ENCODE peak calls at places on chromosome 21, in nine cellular contexts. Y, G, O, R, K, C, D, N and X are unnamed samples. For H3K27me3, the result is how much of the 10 kb centered on the place peaks cover.

GRCh38 chr21:36860736-36861594 is 105.5 kb downstream of the HLCS start:
- DNase-seq in Y (no peak), G (no peak), O (no peak), R (no peak), K (peak), C (no peak), D (no peak), N (peak), X (peak)

GRCh38 chr21:38267136-38267535 is 10.3 kb downstream of the KCNJ15 start:
- DNase-seq in Y (no peak), G (no peak), O (no peak), R (no peak), K (no peak), C (no peak), D (no peak), N (no peak), X (no peak)

GRCh38 chr21:31185663-31186062 is 147.4 kb upstream of the KRTAP19-8 start:
- DNase-seq in Y (no peak), G (no peak), O (no peak), R (no peak), K (no peak), C (no peak), D (no peak), N (no peak), X (no peak)

GRCh38 chr21:27101533-27101932 is 134.6 kb upstream of the ADAMTS5 start:
- DNase-seq in Y (no peak), G (no peak), O (no peak), R (no peak), K (no peak), C (no peak), D (no peak), N (no peak), X (no peak)

GRCh38 chr21:16541366-16541765 is 811.6 kb downstream of the USP25 start:
- DNase-seq in Y (no peak), G (no peak), O (no peak), R (no peak), K (peak), C (no peak), D (no peak), N (no peak), X (no peak)

GRCh38 chr21:20523191-20523590 is 475.0 kb upstream of the NCAM2 start:
- DNase-seq in Y (no peak), G (no peak), O (no peak), R (no peak), K (no peak), C (no peak), D (no peak), N (no peak), X (no peak)

GRCh38 chr21:21196087-21196486 is 197.9 kb downstream of the NCAM2 start:
- DNase-seq in Y (no peak), G (no peak), O (no peak), R (no peak), K (peak), C (no peak), D (no peak), N (no peak), X (no peak)

GRCh38 chr21:25457411-25457810 is 149.9 kb downstream of the MRPL39 start:
- DNase-seq in Y (no peak), G (no peak), O (no peak), R (no peak), K (peak), C (no peak), D (no peak), N (peak), X (peak)

GRCh38 chr21:39518055-39518844 is 66.5 kb downstream of the SH3BGR start:
- DNase-seq in Y (peak), G (peak), O (peak), R (peak), K (peak), C (no peak), D (no peak), N (peak), X (peak)

GRCh38 chr21:21458124-21458631 is 460.0 kb downstream of the NCAM2 start:
- DNase-seq in Y (no peak), G (no peak), O (no peak), R (no peak), K (no peak), C (no peak), D (no peak), N (no peak), X (no peak)

GRCh38 chr21:18522181-18522771 is 118.7 kb upstream of the TMPRSS15 start:
- DNase-seq in Y (no peak), G (no peak), O (no peak), R (no peak), K (peak), C (no peak), D (no peak), N (no peak), X (no peak)

GRCh38 chr21:29164330-29164942 is 34.0 kb downstream of the MAP3K7CL start:
- DNase-seq in Y (no peak), G (no peak), O (no peak), R (no peak), K (peak), C (no peak), D (no peak), N (no peak), X (peak)

GRCh38 chr21:36697473-36698159 is 1.3 kb upstream of the SIM2 start:
- DNase-seq in Y (no peak), G (no peak), O (no peak), R (no peak), K (no peak), C (no peak), D (no peak), N (no peak), X (no peak)

GRCh38 chr21:37371041-37371397 is 4.4 kb downstream of the DYRK1A start:
- DNase-seq in Y (no peak), G (no peak), O (no peak), R (no peak), K (no peak), C (no peak), D (no peak), N (no peak), X (no peak)

GRCh38 chr21:21156919-21157318 is 158.7 kb downstream of the NCAM2 start:
- DNase-seq in Y (no peak), G (no peak), O (no peak), R (no peak), K (peak), C (no peak), D (no peak), N (no peak), X (no peak)

GRCh38 chr21:21612446-21612845 is 614.2 kb downstream of the NCAM2 start:
- DNase-seq in Y (no peak), G (no peak), O (no peak), R (no peak), K (peak), C (no peak), D (no peak), N (peak), X (no peak)

GRCh38 chr21:30676737-30677136 is 34.1 kb downstream of the KRTAP20-3 start:
- DNase-seq in Y (no peak), G (no peak), O (no peak), R (no peak), K (no peak), C (no peak), D (no peak), N (no peak), X (peak)

GRCh38 chr21:35475006-35475405 is 425.9 kb upstream of the RUNX1 start:
- DNase-seq in Y (no peak), G (no peak), O (no peak), R (no peak), K (peak), C (no peak), D (no peak), N (no peak), X (no peak)

GRCh38 chr21:20661745-20662470 is 336.3 kb upstream of the NCAM2 start:
- DNase-seq in Y (no peak), G (no peak), O (no peak), R (no peak), K (no peak), C (no peak), D (no peak), N (no peak), X (no peak)

GRCh38 chr21:41289431-41289830 is 27.2 kb upstream of the FAM3B start:
- DNase-seq in Y (no peak), G (no peak), O (no peak), R (no peak), K (peak), C (no peak), D (no peak), N (no peak), X (no peak)

GRCh38 chr21:27818847-27819246 is 852.0 kb upstream of the ADAMTS5 start:
- DNase-seq in Y (no peak), G (no peak), O (no peak), R (no peak), K (no peak), C (no peak), D (no peak), N (no peak), X (peak)

GRCh38 chr21:14353712-14354111 is 29.2 kb downstream of the HSPA13 start:
- DNase-seq in Y (no peak), G (no peak), O (no peak), R (no peak), K (no peak), C (no peak), D (no peak), N (no peak), X (no peak)

GRCh38 chr21:29219165-29219770 is 79.5 kb upstream of the BACH1 start:
- DNase-seq in Y (no peak), G (no peak), O (no peak), R (no peak), K (no peak), C (no peak), D (no peak), N (no peak), X (no peak)

GRCh38 chr21:29470397-29470796 is 171.7 kb downstream of the BACH1 start:
- DNase-seq in Y (no peak), G (no peak), O (no peak), R (no peak), K (peak), C (no peak), D (no peak), N (no peak), X (no peak)

GRCh38 chr21:41695513-41695912 is 71.3 kb downstream of the RIPK4 start:
- DNase-seq in Y (no peak), G (no peak), O (no peak), R (no peak), K (no peak), C (no peak), D (no peak), N (no peak), X (no peak)

GRCh38 chr21:27339902-27340301 is 373.0 kb upstream of the ADAMTS5 start:
- DNase-seq in Y (no peak), G (no peak), O (no peak), R (no peak), K (no peak), C (no peak), D (no peak), N (no peak), X (no peak)

GRCh38 chr21:41337515-41337914 is 20.9 kb downstream of the FAM3B start:
- DNase-seq in Y (no peak), G (no peak), O (no peak), R (no peak), K (no peak), C (no peak), D (no peak), N (no peak), X (no peak)

GRCh38 chr21:29130234-29130993 is at the start of gene MAP3K7CL:
- DNase-seq in Y (no peak), G (no peak), O (peak), R (no peak), K (peak), C (peak), D (no peak), N (peak), X (peak)

GRCh38 chr21:41228006-41228370 is 60.0 kb downstream of the BACE2 start:
- DNase-seq in Y (no peak), G (no peak), O (no peak), R (no peak), K (no peak), C (no peak), D (no peak), N (no peak), X (no peak)

GRCh38 chr21:31730687-31731111 is 1.2 kb downstream of the SCAF4 start:
- DNase-seq in Y (no peak), G (no peak), O (no peak), R (no peak), K (no peak), C (no peak), D (no peak), N (no peak), X (peak)

GRCh38 chr21:26715878-26716506 is 129.2 kb downstream of the ADAMTS1 start:
- DNase-seq in Y (no peak), G (no peak), O (no peak), R (no peak), K (peak), C (peak), D (no peak), N (peak), X (peak)

GRCh38 chr21:40053007-40053406 is 185.8 kb downstream of the PCP4 start:
- DNase-seq in Y (no peak), G (no peak), O (peak), R (no peak), K (peak), C (peak), D (no peak), N (no peak), X (no peak)

GRCh38 chr21:31537872-31538576 is 121.5 kb upstream of the SOD1 start:
- DNase-seq in Y (no peak), G (no peak), O (no peak), R (no peak), K (no peak), C (no peak), D (no peak), N (no peak), X (no peak)

GRCh38 chr21:33040215-33040614 is 14.5 kb downstream of the OLIG2 start:
- DNase-seq in Y (no peak), G (no peak), O (no peak), R (no peak), K (no peak), C (no peak), D (no peak), N (no peak), X (no peak)
- H3K27me3 ChIP-seq in Y (under half), G (under half), O (under half), R (under half), K (under half), C (half or more), D (under half), N (under half), X (under half)

GRCh38 chr21:45643021-45643980 is at the start of gene PCBP3:
- DNase-seq in Y (peak), G (peak), O (peak), R (peak), K (peak), C (peak), D (peak), N (peak), X (peak)
- H3K27me3 ChIP-seq in Y (under half), G (under half), O (under half), R (under half), K (under half), C (under half), D (under half), N (under half), X (under half)

GRCh38 chr21:43352138-43352537 is 74.8 kb downstream of the SIK1 start:
- DNase-seq in Y (no peak), G (no peak), O (no peak), R (no peak), K (no peak), C (no peak), D (no peak), N (no peak), X (no peak)
- H3K27me3 ChIP-seq in Y (under half), G (under half), O (under half), R (under half), K (under half), C (under half), D (under half), N (under half), X (under half)

GRCh38 chr21:44682580-44683151 is 703 bp upstream of the KRTAP12-1 start:
- DNase-seq in Y (no peak), G (no peak), O (no peak), R (no peak), K (no peak), C (no peak), D (no peak), N (no peak), X (no peak)
- H3K27me3 ChIP-seq in Y (under half), G (under half), O (under half), R (under half), K (under half), C (under half), D (under half), N (under half), X (under half)